ENCODE peak calls at places on chromosomes 13 and 19, in four cellular contexts. R is IMR-90, I is H9, L is neuronal stem cell. Q is an unnamed sample.

GRCh38 chr19:50896591-50897190 is 14.5 kb downstream of the KLK4 start:
- DNase-seq in R (peak; percentile 65), I (no peak), L (no peak), Q (no peak)

GRCh38 chr13:51154029-51154555 is 43.0 kb upstream of the C13orf42 start:
- DNase-seq in R (peak; percentile 30), I (no peak), L (no peak), Q (no peak)

GRCh38 chr19:18682807-18683108 is 722 bp upstream of the CRTC1 start:
- DNase-seq in R (no peak), I (no peak), L (no peak), Q (no peak)

GRCh38 chr13:24053505-24054251 is 106.8 kb upstream of the SPATA13 start:
- DNase-seq in R (peak; percentile 68), I (peak; percentile 87), L (peak; percentile 43), Q (peak; percentile 94)

GRCh38 chr13:110616103-110617101 is 1.1 kb downstream of the NAXD start:
- DNase-seq in R (peak; percentile 72), I (no peak), L (peak; percentile 26), Q (peak; percentile 55)

GRCh38 chr19:55146078-55146647 is 2.8 kb downstream of the TNNT1 start:
- DNase-seq in R (no peak), I (peak; percentile 72), L (no peak), Q (peak; percentile 82)

GRCh38 chr19:31957711-31958110 is 387.7 kb upstream of the ZNF507 start:
- DNase-seq in R (no peak), I (no peak), L (no peak), Q (no peak)

GRCh38 chr13:41568143-41568989 is 111.0 kb downstream of the RGCC start:
- DNase-seq in R (no peak), I (no peak), L (no peak), Q (peak; percentile 21)

GRCh38 chr13:45623516-45624090 is 8.1 kb upstream of the ERICH6B start:
- DNase-seq in R (peak; percentile 16), I (no peak), L (no peak), Q (peak; percentile 48)

GRCh38 chr19:43437712-43438111 is 23.0 kb downstream of the TEX101 start:
- DNase-seq in R (no peak), I (no peak), L (no peak), Q (no peak)

GRCh38 chr13:70310720-70311119 is 202.5 kb upstream of the KLHL1 start:
- DNase-seq in R (no peak), I (no peak), L (peak; percentile 18), Q (peak; percentile 66)

GRCh38 chr19:46147791-46148288 is at the start of gene IGFL2:
- DNase-seq in R (no peak), I (no peak), L (no peak), Q (no peak)

GRCh38 chr13:73497430-73497829 is 438.6 kb downstream of the KLF5 start:
- DNase-seq in R (no peak), I (no peak), L (no peak), Q (no peak)

GRCh38 chr19:29849234-29849633 is 37.4 kb downstream of the CCNE1 start:
- DNase-seq in R (no peak), I (no peak), L (no peak), Q (no peak)

GRCh38 chr13:44368062-44368591 is 5.5 kb upstream of the SERP2 start:
- DNase-seq in R (peak; percentile 71), I (no peak), L (no peak), Q (no peak)

GRCh38 chr19:4589579-4590410 is 30.3 kb upstream of the SEMA6B start:
- DNase-seq in R (no peak), I (no peak), L (no peak), Q (peak; percentile 37)

GRCh38 chr19:39582891-39583625 is 19.3 kb upstream of the LGALS13 start:
- DNase-seq in R (no peak), I (no peak), L (no peak), Q (no peak)

GRCh38 chr19:33159149-33159548 is 27.2 kb downstream of the WDR88 start:
- DNase-seq in R (no peak), I (no peak), L (no peak), Q (no peak)

GRCh38 chr19:36160821-36161596 is 8.8 kb upstream of the COX7A1 start:
- DNase-seq in R (no peak), I (peak; percentile 56), L (no peak), Q (peak; percentile 51)

GRCh38 chr19:14021474-14021873 is 6.5 kb upstream of the RLN3 start:
- DNase-seq in R (no peak), I (peak; percentile 47), L (no peak), Q (peak; percentile 55)

GRCh38 chr19:51345076-51345620 is 3.2 kb upstream of the VSIG10L start:
- DNase-seq in R (no peak), I (no peak), L (no peak), Q (no peak)

DNA sequence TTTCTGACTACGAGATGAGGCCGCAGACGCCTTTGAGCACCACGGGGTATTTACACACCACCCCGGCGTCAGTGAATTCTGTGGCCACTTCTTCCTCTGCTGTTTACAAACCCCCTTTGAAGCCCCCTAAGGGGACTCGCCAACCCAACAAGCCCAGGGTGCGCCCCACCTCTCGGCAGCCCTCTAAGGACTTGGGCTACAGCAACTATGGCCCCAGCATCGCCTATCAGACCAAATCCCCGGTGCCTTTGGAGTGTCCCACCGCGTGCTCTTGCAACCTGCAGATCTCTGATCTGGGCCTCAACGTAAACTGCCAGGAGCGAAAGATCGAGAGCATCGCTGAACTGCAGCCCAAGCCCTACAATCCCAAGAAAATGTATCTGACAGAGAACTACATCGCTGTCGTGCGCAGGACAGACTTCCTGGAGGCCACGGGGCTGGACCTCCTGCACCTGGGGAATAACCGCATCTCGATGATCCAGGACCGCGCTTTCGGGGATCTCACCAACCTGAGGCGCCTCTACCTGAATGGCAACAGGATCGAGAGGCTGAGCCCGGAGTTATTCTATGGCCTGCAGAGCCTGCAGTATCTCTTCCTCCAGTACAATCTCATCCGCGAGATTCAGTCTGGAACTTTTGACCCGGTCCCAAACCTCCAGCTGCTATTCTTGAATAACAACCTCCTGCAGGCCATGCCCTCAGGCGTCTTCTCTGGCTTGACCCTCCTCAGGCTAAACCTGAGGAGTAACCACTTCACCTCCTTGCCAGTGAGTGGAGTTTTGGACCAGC is 5.3 kb downstream of the SLITRK5 start:
- DNase-seq in R (no peak), I (peak; percentile 73), L (no peak), Q (peak; percentile 57)
- H3K23ac ChIP-seq in R (no peak overlapping the region), I (no peak overlapping the region), L (peak overlapping the region; percentile 22), Q (no peak overlapping the region)

DNA sequence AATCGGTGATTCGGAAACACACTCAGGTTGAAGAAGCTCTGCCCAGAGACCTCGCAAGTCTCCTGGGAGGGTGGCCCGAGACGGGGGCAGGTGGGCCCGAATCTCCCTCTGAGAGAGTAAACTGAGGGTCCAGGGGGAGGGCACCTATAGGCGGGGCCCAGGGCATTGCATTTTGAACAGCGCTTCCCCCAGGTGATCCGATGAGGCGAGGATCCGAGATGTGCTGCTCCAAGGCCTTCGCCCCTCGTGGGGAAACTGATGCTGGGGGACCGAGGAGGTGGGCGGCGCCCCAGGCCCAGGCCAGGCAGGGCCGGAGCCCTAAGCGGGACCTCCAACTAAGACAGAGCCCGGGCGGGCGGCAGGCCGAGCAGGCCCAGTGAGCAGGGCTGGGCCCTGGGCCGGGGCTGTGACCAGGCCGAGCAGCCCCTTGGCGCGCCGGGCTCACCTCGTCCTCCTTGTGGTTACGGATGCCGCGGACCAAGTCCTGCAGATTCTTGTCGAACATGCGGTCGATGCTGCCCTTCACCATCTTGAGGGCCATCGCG is 500 bp downstream of the AP3D1 start:
- DNase-seq in R (no peak), I (no peak), L (no peak), Q (peak; percentile 30)
- H3K23ac ChIP-seq in R (peak overlapping the region; percentile 94), I (no peak overlapping the region), L (peak overlapping the region; percentile 93), Q (peak overlapping the region; percentile 94)

GRCh38 chr19:8001995-8002849 is 3.2 kb downstream of the ELAVL1 start:
- DNase-seq in R (peak; percentile 75), I (peak; percentile 95), L (peak; percentile 89), Q (peak; percentile 96)

GRCh38 chr19:8004001-8004400 is 1.4 kb downstream of the ELAVL1 start:
- DNase-seq in R (no peak), I (no peak), L (no peak), Q (no peak)

GRCh38 chr19:8004723-8005513 is 523 bp downstream of the ELAVL1 start:
- DNase-seq in R (peak; percentile 21), I (no peak), L (no peak), Q (peak; percentile 20)

GRCh38 chr19:8001651-8001994 is 3.8 kb downstream of the ELAVL1 start:
- DNase-seq in R (no peak), I (no peak), L (no peak), Q (no peak)

DNA sequence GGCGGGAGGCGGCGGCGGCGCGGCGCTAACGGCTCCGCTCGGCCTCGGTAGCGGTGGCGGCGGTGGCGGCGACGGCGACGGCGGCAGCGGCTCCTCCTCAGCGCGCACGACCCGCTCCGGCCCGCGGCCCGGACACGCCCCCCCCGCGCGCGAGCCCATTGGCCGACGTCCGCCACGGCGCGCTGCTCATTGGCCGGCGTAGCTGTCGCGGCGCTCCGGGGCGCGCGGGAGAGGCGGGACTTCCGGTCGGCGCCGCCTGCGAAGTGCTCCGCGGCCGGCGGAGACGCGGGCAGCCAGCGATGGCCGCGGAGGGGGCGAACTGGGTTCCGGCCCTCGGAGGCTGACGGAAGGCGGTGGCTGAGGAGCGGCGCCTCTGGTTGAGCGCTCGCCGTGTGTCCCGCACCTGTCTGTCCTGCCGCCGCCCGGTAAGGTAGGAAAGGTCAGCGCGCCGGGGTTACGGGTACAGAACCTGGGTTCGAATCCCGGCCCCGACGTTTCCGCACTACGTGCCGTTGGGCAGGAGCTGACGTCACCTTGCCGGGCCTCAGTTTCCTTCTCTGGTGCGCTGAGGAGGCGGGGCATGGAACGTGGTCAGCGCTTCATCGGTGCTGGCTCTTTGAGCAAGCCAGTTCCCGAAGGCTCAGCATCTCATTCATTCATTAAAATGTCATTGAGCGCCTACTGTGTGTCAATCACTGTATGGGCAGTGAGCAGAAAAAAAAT is at the start of gene ELAVL1:
- DNase-seq in R (peak; percentile 85), I (peak; percentile 90), L (peak; percentile 92), Q (peak; percentile 94)
- H3K23ac ChIP-seq in R (peak within 1 kb of the TSS; percentile 88), I (no peak within 1 kb of the TSS), L (peak within 1 kb of the TSS; percentile 38), Q (peak within 1 kb of the TSS; percentile 24)

DNA sequence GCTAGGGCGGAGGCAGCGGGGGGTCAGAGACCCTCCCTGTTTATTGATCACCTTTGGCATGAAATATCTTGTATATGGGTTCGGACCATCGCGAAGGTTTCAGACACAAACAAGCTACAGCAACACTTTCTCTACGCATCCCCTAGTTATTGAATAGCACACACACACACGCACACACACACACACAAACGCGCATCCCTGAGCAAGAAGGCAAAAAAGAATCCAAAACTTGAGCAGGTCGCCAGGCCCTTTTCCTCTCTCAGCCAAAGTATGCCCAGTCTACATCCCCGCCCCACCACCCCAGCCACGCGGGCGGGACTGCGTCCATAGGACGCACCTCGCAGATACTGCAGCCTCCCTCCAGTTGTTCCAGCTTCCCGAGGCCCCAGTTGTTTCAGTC is 16.0 kb downstream of the POU4F1 start:
- DNase-seq in R (no peak), I (no peak), L (peak; percentile 31), Q (no peak)
- H3K23ac ChIP-seq in R (no peak overlapping the region), I (no peak overlapping the region), L (no peak overlapping the region), Q (no peak overlapping the region)

GRCh38 chr19:15378529-15379082 is 981 bp downstream of the AKAP8 start:
- DNase-seq in R (peak; percentile 41), I (no peak), L (peak; percentile 20), Q (peak; percentile 69)
- H3K23ac ChIP-seq in R (peak overlapping the region; percentile 96), I (no peak overlapping the region), L (peak overlapping the region; percentile 6), Q (no peak overlapping the region)

GRCh38 chr13:31018511-31018910 is 86.1 kb downstream of the TEX26 start:
- DNase-seq in R (no peak), I (no peak), L (no peak), Q (no peak)
- H3K23ac ChIP-seq in R (no peak overlapping the region), I (no peak overlapping the region), L (peak overlapping the region; percentile 8), Q (no peak overlapping the region)

Q was measured in mesendoderm.